ENCODE peak calls at places on chromosomes 3 and 15, in five cellular contexts. H is NAMALWA, Q is hypothalamus, S is aorta, Y is MV-4-11. C is an unnamed sample.

GRCh38 chr3:51968175-51968681 is 974 bp upstream of the PCBP4 start:
- DNase-seq in H (no peak), Q (no peak), S (no peak), Y (no peak), C (no peak)

GRCh38 chr3:124395165-124395564 is 335.1 kb upstream of the UMPS start:
- DNase-seq in H (no peak), Q (no peak), S (no peak), Y (no peak), C (no peak)

GRCh38 chr3:16548721-16549120 is 35.2 kb upstream of the RFTN1 start:
- DNase-seq in H (no peak), Q (no peak), S (no peak), Y (no peak), C (no peak)

GRCh38 chr15:58212909-58213526 is 74.8 kb downstream of the AQP9 start:
- DNase-seq in H (peak; percentile 51), Q (no peak), S (no peak), Y (peak; percentile 21), C (no peak)

GRCh38 chr3:142941373-142942123 is 21.9 kb downstream of the PAQR9 start:
- DNase-seq in H (no peak), Q (no peak), S (no peak), Y (no peak), C (no peak)

GRCh38 chr3:151003772-151004127 is 31.2 kb upstream of the CLRN1 start:
- DNase-seq in H (no peak), Q (no peak), S (no peak), Y (no peak), C (no peak)

GRCh38 chr3:42772670-42773408 is at the start of gene CCDC13:
- DNase-seq in H (peak; percentile 84), Q (peak; percentile 94), S (peak; percentile 98), Y (peak; percentile 95), C (peak; percentile 98)

GRCh38 chr15:90021108-90021507 is 20.0 kb downstream of the ZNF710 start:
- DNase-seq in H (no peak), Q (no peak), S (no peak), Y (no peak), C (peak; percentile 30)

GRCh38 chr3:169556909-169557308 is 106.6 kb downstream of the MECOM start:
- DNase-seq in H (no peak), Q (no peak), S (no peak), Y (no peak), C (no peak)

GRCh38 chr15:90004252-90004651 is 3.1 kb downstream of the ZNF710 start:
- DNase-seq in H (no peak), Q (no peak), S (no peak), Y (peak; percentile 34), C (no peak)

GRCh38 chr3:12138044-12138443 is 20.7 kb downstream of the TIMP4 start:
- DNase-seq in H (peak; percentile 50), Q (no peak), S (no peak), Y (peak; percentile 35), C (no peak)